ENCODE peak calls at places on chromosomes 7 and 10, in five cellular contexts. Y is A549, X is H1, E is ovary, N is upper lobe of left lung. U is an unnamed sample.

GRCh38 chr10:92241158-92241500 is 49.7 kb downstream of the CPEB3 start:
- DNase-seq in Y (peak; percentile 10), E (peak; percentile 34), N (peak; percentile 24), X (no peak), U (no peak)

GRCh38 chr10:103610083-103610472 is 116.6 kb downstream of the NEURL1 start:
- DNase-seq in N (no peak), X (no peak), Y (no peak), E (no peak), U (no peak)

GRCh38 chr10:14822879-14823755 is 14.7 kb downstream of the CDNF start:
- DNase-seq in X (no peak), E (no peak), N (no peak), Y (peak; percentile 66), U (no peak)

GRCh38 chr10:54496852-54497251 is 304.2 kb downstream of the PCDH15 start:
- DNase-seq in N (no peak), X (no peak), Y (no peak), E (no peak), U (no peak)

GRCh38 chr7:124618871-124619270 is 146.7 kb downstream of the GPR37 start:
- DNase-seq in E (no peak), N (no peak), Y (no peak), X (no peak), U (no peak)

GRCh38 chr10:69343905-69344304 is 65.6 kb downstream of the HK1 start:
- DNase-seq in E (no peak), Y (no peak), N (no peak), X (no peak), U (no peak)

GRCh38 chr7:93890041-93890463 is 501 bp downstream of the TFPI2 start:
- DNase-seq in N (peak; percentile 21), X (peak; percentile 74), E (peak; percentile 65), Y (peak; percentile 79), U (no peak)

GRCh38 chr7:13414181-13414580 is 575.3 kb downstream of the ETV1 start:
- DNase-seq in Y (no peak), N (no peak), E (no peak), X (no peak), U (no peak)

GRCh38 chr10:43375401-43376020 is 4.1 kb downstream of the FXYD4 start:
- DNase-seq in E (no peak), Y (no peak), N (peak; percentile 38), X (no peak), U (no peak)

GRCh38 chr10:18684953-18685352 is 25.7 kb downstream of the ARL5B start:
- DNase-seq in E (no peak), N (no peak), Y (no peak), X (no peak), U (no peak)

GRCh38 chr10:18683427-18683826 is 24.2 kb downstream of the ARL5B start:
- DNase-seq in X (no peak), Y (no peak), N (no peak), E (no peak), U (no peak)

GRCh38 chr10:18684416-18684815 is 25.2 kb downstream of the ARL5B start:
- DNase-seq in X (no peak), Y (no peak), E (no peak), N (no peak), U (no peak)

GRCh38 chr10:18687195-18687594 is 28.0 kb downstream of the ARL5B start:
- DNase-seq in N (no peak), X (no peak), Y (no peak), E (no peak), U (no peak)

GRCh38 chr10:18685555-18685954 is 26.3 kb downstream of the ARL5B start:
- DNase-seq in N (no peak), E (no peak), Y (no peak), X (no peak), U (no peak)
- TF ChIP-seq EP300 in N (no peak), E (no peak), Y (no peak), X (no peak), U (no peak)

GRCh38 chr10:119500138-119500795 is 42.3 kb downstream of the RGS10 start:
- DNase-seq in E (no peak), N (no peak), X (no peak), Y (no peak), U (no peak)
- H3K27ac ChIP-seq in E (no peak overlapping the region), N (no peak overlapping the region), X (no peak overlapping the region), Y (no peak overlapping the region), U (no peak overlapping the region)

GRCh38 chr10:127694580-127695193 is 42.3 kb upstream of the FOXI2 start:
- DNase-seq in Y (peak; percentile 70), E (no peak), X (peak; percentile 94), N (peak; percentile 65), U (no peak)
- TF ChIP-seq CTCF in Y (peak; percentile 32), E (no peak), X (peak; percentile 84), N (no peak), U (no peak)

GRCh38 chr7:140541513-140542192 is 62.3 kb upstream of the MKRN1 start:
- DNase-seq in X (peak; percentile 74), N (no peak), E (peak; percentile 84), Y (peak; percentile 91), U (no peak)
- TF ChIP-seq EP300 in X (no peak), N (no peak), E (no peak), Y (peak; percentile 47), U (peak; percentile 67)

DNA sequence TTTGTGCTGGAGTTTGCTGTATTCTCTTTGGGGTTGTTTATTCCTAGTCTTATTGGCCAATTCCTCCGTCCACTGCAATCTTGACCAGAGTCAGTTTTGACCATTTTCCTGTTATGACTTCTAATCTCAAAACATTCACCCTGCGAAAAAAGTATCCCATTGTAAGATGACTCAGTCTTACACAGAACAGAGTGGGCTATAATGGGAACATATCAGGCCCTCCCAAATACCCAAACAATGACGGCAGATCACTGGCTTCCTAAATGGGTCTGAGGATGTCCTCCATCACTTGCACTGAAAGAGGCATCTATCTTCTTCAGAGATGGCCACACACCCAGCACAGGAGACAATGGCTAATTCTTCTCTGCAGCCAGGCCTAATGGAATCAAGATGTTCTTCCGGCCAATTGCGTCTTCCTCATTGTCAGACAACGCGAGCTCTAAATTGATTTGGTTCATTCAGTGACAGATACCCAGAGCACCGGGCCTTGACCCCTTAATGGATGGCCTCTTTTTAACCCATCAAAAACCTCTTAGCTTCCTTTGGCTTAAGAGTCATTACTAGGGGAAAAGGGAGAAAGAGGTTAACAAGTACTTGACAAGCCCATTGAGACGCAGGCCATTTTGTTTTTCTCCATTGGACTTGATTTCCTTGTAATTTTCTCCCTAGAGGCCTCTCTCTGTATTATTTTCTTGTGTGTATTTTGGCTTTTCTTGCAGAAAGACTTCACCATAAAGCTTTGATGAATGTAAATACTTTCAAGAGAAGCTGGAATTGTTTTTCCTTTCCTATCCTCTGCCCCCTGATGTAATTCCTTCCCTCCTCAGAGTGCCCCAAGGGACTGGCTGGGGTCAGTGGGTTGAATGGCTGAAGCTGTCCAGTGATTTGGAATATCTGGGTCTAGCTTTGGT is 129.7 kb downstream of the PRPF18 start:
- DNase-seq in E (no peak), Y (no peak), X (no peak), N (no peak), U (no peak)
- H3K27ac ChIP-seq in E (no peak overlapping the region), Y (no peak overlapping the region), X (no peak overlapping the region), N (peak overlapping the region; percentile 13), U (no peak overlapping the region)

DNA sequence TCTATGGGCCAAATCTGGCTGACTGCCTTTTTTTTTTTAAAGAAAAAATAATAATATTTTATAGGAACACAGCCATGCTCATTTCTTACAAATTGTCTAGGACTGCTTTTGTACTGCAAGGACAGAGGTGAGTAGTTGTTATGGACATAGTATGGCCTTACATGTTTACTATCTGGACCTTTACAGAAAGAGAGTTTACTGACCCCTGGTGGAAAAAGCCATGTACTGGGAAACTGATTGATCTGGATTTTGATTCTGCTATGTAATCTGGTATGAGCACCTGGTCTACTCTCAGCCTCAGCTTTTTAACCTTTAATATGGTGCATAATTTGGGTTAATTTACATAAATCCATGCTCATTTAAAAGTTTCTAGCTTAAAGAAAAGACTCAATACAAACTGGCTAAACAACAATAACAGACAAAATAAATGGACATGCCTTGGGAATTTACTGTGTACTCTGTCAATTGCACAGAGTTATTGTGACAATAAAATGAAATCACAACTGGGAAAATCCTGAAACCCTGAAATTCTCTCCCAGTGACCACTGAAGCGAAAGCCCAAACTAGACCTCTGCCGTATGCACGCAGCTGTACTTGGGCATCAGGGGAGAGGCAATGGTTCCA is 260.7 kb downstream of the BMPER start:
- DNase-seq in Y (peak; percentile 37), X (no peak), E (no peak), N (no peak), U (no peak)
- TF ChIP-seq CTCF in Y (peak; percentile 66), X (peak; percentile 55), E (no peak), N (no peak), U (peak; percentile 30)

GRCh38 chr10:73781548-73781878 is 335 bp upstream of the CHCHD1 start:
- DNase-seq in N (no peak), E (no peak), X (no peak), Y (no peak), U (no peak)
- TF ChIP-seq EP300 in N (no peak), E (no peak), X (no peak), Y (no peak), U (no peak)

GRCh38 chr7:70066844-70067243 is 468.6 kb downstream of the AUTS2 start:
- DNase-seq in Y (no peak), N (no peak), E (no peak), X (no peak), U (no peak)

GRCh38 chr7:70072220-70072619 is 473.9 kb downstream of the AUTS2 start:
- DNase-seq in N (no peak), X (no peak), E (no peak), Y (no peak), U (no peak)

GRCh38 chr7:70071786-70072185 is 473.5 kb downstream of the AUTS2 start:
- DNase-seq in N (no peak), E (no peak), X (no peak), Y (no peak), U (no peak)

GRCh38 chr7:70068531-70068930 is 470.3 kb downstream of the AUTS2 start:
- DNase-seq in N (no peak), Y (no peak), E (no peak), X (no peak), U (no peak)

GRCh38 chr7:70069977-70070376 is 471.7 kb downstream of the AUTS2 start:
- DNase-seq in Y (no peak), E (no peak), N (no peak), X (no peak), U (no peak)
- H3K27ac ChIP-seq in Y (no peak overlapping the region), E (no peak overlapping the region), N (no peak overlapping the region), X (no peak overlapping the region), U (no peak overlapping the region)

DNA sequence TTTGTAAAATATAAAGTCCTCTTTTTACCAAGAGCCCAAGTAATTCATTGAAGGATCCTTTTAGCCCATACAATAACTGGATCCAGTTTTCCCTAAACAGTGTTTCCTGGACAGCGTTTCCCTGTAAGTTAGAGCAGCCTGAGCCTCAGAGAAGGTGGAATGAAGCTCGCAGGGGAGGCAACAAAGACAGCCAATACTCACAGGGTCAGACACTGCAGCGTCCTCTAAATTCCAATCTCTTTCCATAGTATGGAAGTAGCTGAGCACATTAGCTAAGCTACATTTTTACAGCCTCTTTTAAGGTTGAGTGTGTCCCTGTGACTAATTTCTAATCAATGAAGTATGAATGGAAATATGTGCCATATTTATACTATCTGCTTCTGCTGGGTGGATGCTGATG is 193.5 kb downstream of the GRM3 start:
- DNase-seq in X (no peak), N (no peak), E (no peak), Y (no peak), U (no peak)
- TF ChIP-seq CTCF in X (no peak), N (no peak), E (no peak), Y (no peak), U (no peak)

U was measured in esophagus muscularis mucosa.